ENCODE peak calls at places on chromosomes 3 and 15, in nine cellular contexts. H is stimulated activated CD4-positive, alpha-beta T cell treated with anti-CD3 and anti-CD28 coated beads, Interleukin-2, amount 100 ng/mL, for 24 hours; T is T-helper 2 cell; S is amniotic epithelial cell; V is uterus; E is NCI-H187 treated with DMSO at 0.1 percent for 48 hours; L is NCI-H1105 treated with DMSO at 0.1 percent for 48 hours; I is glutamatergic neuron; R is EH. K is an unnamed sample.

GRCh38 chr3:173938159-173938558 is 540.6 kb downstream of the NLGN1 start:
- DNase-seq in H (no peak), T (no peak), S (peak), V (no peak), E (no peak), L (peak), I (no peak), R (peak), K (no peak)

GRCh38 chr3:356947-357346 is 160.4 kb downstream of the CHL1 start:
- DNase-seq in H (no peak), T (no peak), S (no peak), V (peak), E (no peak), L (peak), I (no peak), R (no peak), K (no peak)

GRCh38 chr3:156378871-156379270 is 176.0 kb downstream of the SSR3 start:
- DNase-seq in H (no peak), T (no peak), S (no peak), V (no peak), E (no peak), L (no peak), I (no peak), R (no peak), K (no peak)

GRCh38 chr3:185225523-185225922 is 28.3 kb downstream of the EHHADH start:
- DNase-seq in H (no peak), T (no peak), S (peak), V (no peak), E (no peak), L (no peak), I (no peak), R (peak), K (no peak)

GRCh38 chr3:48804930-48805329 is 42.7 kb downstream of the PRKAR2A start:
- DNase-seq in H (no peak), T (no peak), S (no peak), V (no peak), E (no peak), L (no peak), I (no peak), R (no peak), K (no peak)

GRCh38 chr15:73709241-73709640 is 25.1 kb downstream of the CD276 start:
- DNase-seq in H (no peak), T (no peak), S (no peak), V (no peak), E (no peak), L (no peak), I (no peak), R (no peak), K (no peak)

GRCh38 chr15:73964736-73965093 is 27.4 kb downstream of the STOML1 start:
- DNase-seq in H (peak), T (peak), S (peak), V (peak), E (peak), L (peak), I (peak), R (peak), K (peak)

GRCh38 chr15:75061272-75061671 is 37.9 kb downstream of the PPCDC start:
- DNase-seq in H (no peak), T (no peak), S (peak), V (no peak), E (no peak), L (no peak), I (no peak), R (peak), K (peak)

GRCh38 chr3:157436583-157437300 is at the start of gene PTX3:
- DNase-seq in H (no peak), T (no peak), S (peak), V (peak), E (no peak), L (no peak), I (no peak), R (peak), K (no peak)

GRCh38 chr3:65444448-65444815 is 594.3 kb downstream of the MAGI1 start:
- DNase-seq in H (no peak), T (no peak), S (no peak), V (no peak), E (no peak), L (no peak), I (no peak), R (no peak), K (no peak)

GRCh38 chr3:30654269-30654668 is 47.9 kb downstream of the TGFBR2 start:
- DNase-seq in H (no peak), T (no peak), S (no peak), V (no peak), E (no peak), L (no peak), I (no peak), R (no peak), K (no peak)

GRCh38 chr3:23656821-23657220 is 148.9 kb upstream of the UBE2E1 start:
- DNase-seq in H (no peak), T (no peak), S (no peak), V (no peak), E (no peak), L (no peak), I (no peak), R (no peak), K (no peak)

GRCh38 chr15:69160976-69161877 is 792 bp downstream of the GLCE start:
- DNase-seq in H (peak), T (peak), S (peak), V (peak), E (no peak), L (peak), I (peak), R (peak), K (peak)

GRCh38 chr3:61637088-61638051 is 76.0 kb downstream of the PTPRG start:
- DNase-seq in H (no peak), T (no peak), S (peak), V (no peak), E (no peak), L (no peak), I (no peak), R (peak), K (no peak)

GRCh38 chr15:77508541-77509505 is 88.1 kb downstream of the HMG20A start:
- DNase-seq in H (no peak), T (no peak), S (no peak), V (peak), E (no peak), L (no peak), I (no peak), R (peak), K (no peak)

GRCh38 chr15:67863442-67863987 is 23.7 kb upstream of the RNU6-1 start:
- DNase-seq in H (peak), T (peak), S (peak), V (peak), E (no peak), L (peak), I (peak), R (peak), K (peak)

GRCh38 chr15:48481802-48482201 is 150.6 kb downstream of the DUT start:
- DNase-seq in H (no peak), T (no peak), S (no peak), V (no peak), E (no peak), L (no peak), I (no peak), R (peak), K (no peak)

GRCh38 chr3:194130807-194131589 is 5.0 kb upstream of the HES1 start:
- DNase-seq in H (no peak), T (no peak), S (peak), V (no peak), E (peak), L (peak), I (no peak), R (peak), K (no peak)

GRCh38 chr3:124993462-124993861 is 58.9 kb upstream of the MUC13 start:
- DNase-seq in H (no peak), T (no peak), S (peak), V (no peak), E (no peak), L (no peak), I (no peak), R (peak), K (no peak)

GRCh38 chr3:15345051-15345607 is 12.7 kb upstream of the SH3BP5 start:
- DNase-seq in H (no peak), T (no peak), S (no peak), V (no peak), E (peak), L (peak), I (peak), R (no peak), K (no peak)

GRCh38 chr15:55407631-55407948 is 569 bp downstream of the CCPG1 start:
- DNase-seq in H (no peak), T (no peak), S (peak), V (no peak), E (no peak), L (no peak), I (no peak), R (no peak), K (no peak)

GRCh38 chr3:52831500-52832301 is 1.2 kb upstream of the ITIH4 start:
- DNase-seq in H (no peak), T (no peak), S (peak), V (peak), E (no peak), L (peak), I (peak), R (peak), K (no peak)

GRCh38 chr3:168141405-168141993 is 45.8 kb upstream of the GOLIM4 start:
- DNase-seq in H (no peak), T (no peak), S (no peak), V (no peak), E (no peak), L (no peak), I (no peak), R (no peak), K (no peak)

GRCh38 chr15:74289671-74290070 is 53.5 kb downstream of the CCDC33 start:
- DNase-seq in H (no peak), T (no peak), S (no peak), V (no peak), E (no peak), L (no peak), I (no peak), R (no peak), K (no peak)

GRCh38 chr3:190309414-190309813 is 12.8 kb downstream of the CLDN1 start:
- DNase-seq in H (no peak), T (no peak), S (no peak), V (no peak), E (no peak), L (no peak), I (no peak), R (no peak), K (no peak)

GRCh38 chr3:27252646-27253045 is 116.5 kb downstream of the NEK10 start:
- DNase-seq in H (no peak), T (no peak), S (no peak), V (no peak), E (no peak), L (no peak), I (no peak), R (no peak), K (no peak)

GRCh38 chr15:95394186-95395067 is 936.1 kb upstream of the NR2F2 start:
- DNase-seq in H (no peak), T (no peak), S (peak), V (no peak), E (no peak), L (no peak), I (no peak), R (peak), K (no peak)

GRCh38 chr3:154795582-154795981 is 284.5 kb upstream of the MME start:
- DNase-seq in H (no peak), T (no peak), S (peak), V (no peak), E (no peak), L (no peak), I (no peak), R (peak), K (no peak)

GRCh38 chr3:101325393-101326134 is 5.2 kb upstream of the IMPG2 start:
- DNase-seq in H (no peak), T (no peak), S (peak), V (no peak), E (no peak), L (no peak), I (no peak), R (no peak), K (no peak)

GRCh38 chr3:20039765-20040475 is at the start of gene KAT2B:
- DNase-seq in H (peak), T (peak), S (peak), V (peak), E (no peak), L (peak), I (peak), R (peak), K (peak)

GRCh38 chr15:68666812-68667450 is 88.1 kb downstream of the CORO2B start:
- DNase-seq in H (no peak), T (no peak), S (no peak), V (peak), E (no peak), L (no peak), I (no peak), R (no peak), K (no peak)

GRCh38 chr3:79558943-79559342 is 208.9 kb downstream of the ROBO1 start:
- DNase-seq in H (no peak), T (no peak), S (no peak), V (no peak), E (no peak), L (no peak), I (no peak), R (no peak), K (no peak)

GRCh38 chr3:101240719-101241118 is 79.7 kb downstream of the IMPG2 start:
- DNase-seq in H (no peak), T (no peak), S (no peak), V (no peak), E (no peak), L (no peak), I (no peak), R (no peak), K (no peak)

GRCh38 chr3:109685084-109686079 is 348.0 kb upstream of the DPPA4 start:
- DNase-seq in H (no peak), T (no peak), S (peak), V (peak), E (no peak), L (no peak), I (no peak), R (peak), K (no peak)

K was measured in stimulated activated effector memory CD8-positive, alpha-beta T cell treated with anti-CD3 and anti-CD28 coated beads, Interleukin-12 subunit alpha, Interleukin-12 subunit beta, amount 100 ng/mL, for 72 hours.